ENCODE peak calls at places on chromosome 1, in five cellular contexts. N is vagina, Y is IMR-90, F is HCT116, V is esophagus muscularis mucosa. J is an unnamed sample.

GRCh38 chr1:234533975-234534876 is 55.2 kb upstream of the TARBP1 start:
- DNase-seq in N (no peak), Y (peak), F (no peak), V (peak), J (peak)

GRCh38 chr1:150791587-150791986 is 16.5 kb downstream of the CTSK start:
- DNase-seq in N (no peak), Y (no peak), F (no peak), V (no peak), J (no peak)

GRCh38 chr1:159991513-159991912 is 37.5 kb upstream of the SLAMF9 start:
- DNase-seq in N (no peak), Y (peak), F (no peak), V (peak), J (no peak)

GRCh38 chr1:155184835-155185782 is 11.5 kb downstream of the TRIM46 start:
- DNase-seq in N (no peak), Y (no peak), F (no peak), V (no peak), J (no peak)

GRCh38 chr1:15465674-15466073 is 9.1 kb downstream of the CELA2A start:
- DNase-seq in N (no peak), Y (no peak), F (no peak), V (no peak), J (no peak)

GRCh38 chr1:194118086-194118485 is 931.7 kb upstream of the B3GALT2 start:
- DNase-seq in N (no peak), Y (no peak), F (no peak), V (no peak), J (no peak)

GRCh38 chr1:170634293-170634692 is 29.6 kb upstream of the PRRX1 start:
- DNase-seq in N (no peak), Y (peak), F (no peak), V (no peak), J (no peak)

GRCh38 chr1:152130186-152130585 is 14.9 kb upstream of the TCHH start:
- DNase-seq in N (no peak), Y (no peak), F (no peak), V (no peak), J (no peak)

GRCh38 chr1:201949491-201949890 is 3.1 kb upstream of the LMOD1 start:
- DNase-seq in N (no peak), Y (no peak), F (no peak), V (no peak), J (no peak)

GRCh38 chr1:36134805-36135339 is 9.8 kb upstream of the COL8A2 start:
- DNase-seq in N (no peak), Y (peak), F (no peak), V (no peak), J (peak)

GRCh38 chr1:52792002-52792401 is 50.6 kb upstream of the ZYG11A start:
- DNase-seq in N (no peak), Y (peak), F (no peak), V (no peak), J (no peak)

DNA sequence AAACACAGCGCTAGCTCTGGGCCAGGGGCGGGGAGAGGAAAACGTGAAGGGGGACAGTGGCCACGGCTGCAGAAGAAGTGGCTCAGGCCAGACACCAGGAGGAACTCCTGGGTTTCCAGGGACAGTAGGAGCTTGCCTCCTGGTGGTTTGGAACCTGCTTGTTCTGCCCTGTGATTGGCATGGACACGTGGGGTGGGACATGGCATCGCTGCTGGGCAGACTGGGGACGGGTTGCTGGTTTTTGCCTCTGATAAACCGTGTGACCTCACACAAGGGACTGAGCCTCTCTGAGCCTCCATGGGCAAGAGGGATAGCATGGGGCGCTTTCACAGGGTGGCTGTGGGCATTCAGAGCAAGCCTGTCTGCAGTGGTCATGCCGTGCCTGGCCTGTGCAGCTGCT is 7.5 kb upstream of the PLCH2 start:
- DNase-seq in N (no peak), Y (no peak), F (no peak), V (no peak), J (no peak)
- H3K4me3 ChIP-seq in N (no peak), Y (no peak), F (no peak), V (no peak), J (no peak)

DNA sequence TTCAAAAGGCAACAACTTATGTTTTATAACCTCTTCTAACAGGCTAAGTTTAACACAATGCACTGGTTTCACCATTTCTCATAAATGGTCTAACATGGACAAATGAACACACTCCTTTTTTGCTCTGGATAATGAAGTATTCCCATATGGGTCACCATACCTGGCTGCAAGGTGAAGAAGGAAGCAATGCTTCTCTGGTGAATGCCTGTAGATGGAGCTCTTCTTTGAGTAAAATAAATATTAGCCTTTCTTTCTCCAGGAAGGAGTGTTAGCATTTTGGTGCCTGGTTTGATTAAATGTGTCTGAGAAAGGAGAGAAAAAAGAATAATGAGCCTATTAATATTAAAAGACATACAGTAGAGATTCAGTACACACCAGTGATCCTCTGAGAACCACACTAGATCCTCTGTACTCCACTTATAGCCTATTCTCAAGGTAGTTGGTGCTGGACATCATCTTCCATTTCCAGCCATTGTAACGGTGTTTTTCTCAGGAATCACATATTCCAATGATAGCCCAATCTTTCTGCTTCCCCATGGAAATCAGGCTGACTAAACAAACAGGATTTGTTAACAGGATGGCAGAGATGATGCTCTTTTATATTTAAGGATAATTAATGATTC is 17.6 kb downstream of the MTFR1L start:
- DNase-seq in N (no peak), Y (no peak), F (no peak), V (no peak), J (no peak)
- TF ChIP-seq CTCF in N (no peak), Y (peak), F (peak), V (peak), J (peak)

DNA sequence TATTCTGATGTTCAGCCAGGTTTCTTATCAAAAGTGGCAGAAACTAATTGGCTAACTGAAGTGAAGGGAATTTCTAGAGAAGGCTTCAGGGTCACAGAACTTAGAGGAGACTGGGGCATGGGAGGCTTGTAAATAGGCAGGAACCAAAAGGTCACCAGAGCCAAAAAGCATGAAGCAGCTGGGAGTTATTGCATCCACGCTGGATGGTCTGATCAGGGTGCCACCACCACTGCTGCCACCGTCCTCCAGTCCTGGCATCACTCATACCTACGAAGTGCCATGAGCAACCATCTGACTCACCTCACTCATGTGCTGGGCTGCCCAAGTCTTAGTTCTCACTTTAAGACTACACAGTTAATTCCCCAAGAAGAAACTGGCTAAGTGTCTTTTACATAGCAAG is 82.5 kb upstream of the DPH5 start:
- DNase-seq in N (no peak), Y (no peak), F (no peak), V (no peak), J (no peak)
- TF ChIP-seq POLR2A in N (no peak), Y (no peak), F (no peak), V (no peak), J (no peak)

GRCh38 chr1:181152892-181153633 is 64.6 kb downstream of the IER5 start:
- DNase-seq in N (no peak), Y (peak), F (no peak), V (peak), J (peak)

GRCh38 chr1:181159451-181160151 is 71.1 kb downstream of the IER5 start:
- DNase-seq in N (no peak), Y (peak), F (no peak), V (no peak), J (peak)

GRCh38 chr1:181151378-181152326 is 63.2 kb downstream of the IER5 start:
- DNase-seq in N (no peak), Y (peak), F (no peak), V (no peak), J (peak)

GRCh38 chr1:181153634-181153961 is 65.1 kb downstream of the IER5 start:
- DNase-seq in N (no peak), Y (no peak), F (no peak), V (no peak), J (no peak)

DNA sequence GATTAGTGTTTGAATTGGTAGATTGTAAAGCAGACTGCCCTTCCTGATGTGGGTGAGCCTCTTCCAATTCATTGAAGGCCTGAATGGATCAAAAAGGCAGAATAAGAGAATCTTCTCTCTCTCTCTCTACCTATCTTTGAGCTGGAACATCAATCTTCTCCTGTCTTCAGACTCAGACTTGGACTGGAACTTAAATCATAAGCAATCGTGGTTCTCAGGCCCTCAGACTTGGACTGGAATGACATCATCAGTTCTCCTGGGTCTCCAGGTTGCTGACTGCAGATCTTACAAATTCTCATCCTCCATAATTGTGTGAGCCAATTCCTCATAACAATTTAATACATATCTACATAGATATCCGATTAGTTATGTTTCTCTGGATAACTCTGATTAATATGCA is 66.8 kb downstream of the IER5 start:
- DNase-seq in N (no peak), Y (peak), F (no peak), V (no peak), J (no peak)
- H3K4me3 ChIP-seq in N (no peak), Y (no peak), F (no peak), V (no peak), J (no peak)

DNA sequence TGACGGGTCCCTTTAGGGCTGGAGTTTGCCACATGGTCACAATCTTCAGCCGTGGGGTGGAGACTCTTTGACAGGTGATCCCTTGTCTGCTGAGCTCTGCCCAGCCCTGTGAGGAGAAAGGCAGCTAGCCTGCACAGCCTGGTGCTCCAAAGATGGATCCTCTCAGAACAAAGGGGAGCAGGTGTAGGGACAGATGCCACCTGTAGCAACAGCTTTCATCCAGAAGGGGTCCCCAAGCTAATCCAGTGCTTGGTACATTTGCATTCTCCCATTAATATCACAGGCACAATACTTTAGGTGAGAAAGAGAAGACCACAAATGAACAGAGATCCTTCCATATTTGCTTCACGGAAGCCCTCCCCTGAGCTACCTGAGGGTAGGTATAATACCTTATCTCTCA is 93.2 kb downstream of the CCDC185 start:
- DNase-seq in N (no peak), Y (no peak), F (peak), V (no peak), J (no peak)
- TF ChIP-seq CTCF in N (no peak), Y (no peak), F (peak), V (no peak), J (no peak)

DNA sequence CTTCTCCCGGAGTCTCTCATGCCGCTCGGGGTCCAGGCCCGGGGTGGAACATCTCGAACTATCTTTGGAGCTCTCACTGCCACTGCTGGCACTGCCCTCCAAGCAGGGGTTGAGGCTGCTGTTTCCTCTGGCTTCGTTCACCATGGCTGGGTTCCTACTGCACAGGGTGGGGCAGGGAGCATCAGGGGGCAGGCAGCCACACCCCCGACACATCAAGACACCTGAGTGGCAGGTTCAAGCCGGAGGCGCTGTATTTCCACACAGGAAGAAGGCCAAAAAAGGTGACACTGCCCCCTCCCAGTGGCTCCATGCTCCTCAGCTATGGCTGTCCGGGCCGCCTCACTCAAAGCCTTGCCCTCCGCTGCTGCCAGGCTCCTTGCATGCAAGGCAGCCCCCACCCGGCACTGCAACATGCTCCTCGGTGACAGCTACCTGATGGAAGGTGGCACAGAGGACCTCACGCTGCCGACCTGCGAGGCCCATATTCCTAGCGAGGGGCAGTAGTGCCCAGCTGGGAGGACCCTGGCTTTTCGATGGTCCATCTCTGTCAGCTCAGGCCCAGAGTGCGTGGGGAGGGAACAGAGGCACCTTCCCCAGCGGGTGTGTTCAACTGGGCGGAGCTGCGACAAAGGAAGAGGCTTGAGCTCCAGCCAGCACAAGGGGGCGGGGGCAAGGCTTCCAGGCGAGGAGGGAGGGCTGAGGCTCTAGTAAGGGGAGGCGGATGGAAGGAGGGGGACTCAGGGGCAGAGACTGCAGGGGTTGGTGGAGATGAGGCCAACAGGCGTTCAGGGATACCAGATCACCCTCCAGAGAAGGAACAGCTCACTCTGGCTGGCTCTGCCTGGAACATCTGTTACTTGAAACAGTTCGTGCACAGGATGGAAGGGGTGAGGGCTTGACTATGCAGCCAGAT is 2.5 kb downstream of the MTHFR start:
- DNase-seq in N (no peak), Y (peak), F (peak), V (peak), J (peak)
- TF ChIP-seq POLR2A in N (peak), Y (peak), F (no peak), V (peak), J (peak)

DNA sequence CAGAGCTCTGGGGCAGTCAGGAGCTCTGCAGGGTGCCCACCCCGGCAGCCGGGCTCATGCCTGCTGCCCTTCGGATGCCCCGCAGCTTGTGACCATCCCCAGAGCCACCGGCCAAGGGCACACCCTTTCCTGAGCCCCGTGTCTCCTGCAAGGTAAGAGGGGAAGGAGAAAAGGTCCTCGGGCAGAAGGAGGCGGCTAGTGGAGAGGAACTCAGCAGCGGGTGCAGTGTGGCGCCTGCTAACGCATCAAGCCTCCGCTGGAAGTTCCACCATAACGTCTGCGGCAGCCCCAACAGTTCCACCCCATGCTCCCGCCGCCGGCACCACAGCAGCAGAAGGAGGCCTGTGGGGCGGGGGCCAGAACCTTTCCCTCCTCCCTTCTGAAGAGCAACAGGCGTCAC is 946 bp downstream of the VWA5B1 start:
- DNase-seq in N (no peak), Y (no peak), F (no peak), V (no peak), J (no peak)
- H3K4me3 ChIP-seq in N (no peak), Y (no peak), F (no peak), V (no peak), J (no peak)

GRCh38 chr1:172826096-172826741 is 167.3 kb downstream of the FASLG start:
- DNase-seq in N (no peak), Y (peak), F (peak), V (no peak), J (peak)
- TF ChIP-seq CTCF in N (peak), Y (peak), F (peak), V (peak), J (peak)